ENCODE peak calls at places on chromosomes 5 and 9, in four cellular contexts. Y is T-helper 2 cell; D is stromal cell of bone marrow; I is stimulated activated CD4-positive, alpha-beta T cell treated with anti-CD3 and anti-CD28 coated beads, Interleukin-2, amount 100 ng/mL, for 4 hours. W is an unnamed sample.

GRCh38 chr9:123176230-123176629 is 92.2 kb downstream of the STRBP start:
- DNase-seq in Y (no peak), D (no peak), I (no peak), W (no peak)

GRCh38 chr9:19828586-19828985 is 39.7 kb upstream of the SLC24A2 start:
- DNase-seq in Y (no peak), D (no peak), I (no peak), W (no peak)

GRCh38 chr5:157106668-157107461 is 2.0 kb downstream of the HAVCR2 start:
- DNase-seq in Y (no peak), D (peak), I (no peak), W (no peak)

GRCh38 chr5:179836225-179837019 is 15.7 kb downstream of the SQSTM1 start:
- DNase-seq in Y (peak), D (no peak), I (peak), W (no peak)

GRCh38 chr5:158390556-158390955 is 531.6 kb upstream of the CLINT1 start:
- DNase-seq in Y (no peak), D (no peak), I (no peak), W (no peak)

GRCh38 chr9:12351293-12351852 is 341.8 kb upstream of the TYRP1 start:
- DNase-seq in Y (no peak), D (no peak), I (no peak), W (no peak)

GRCh38 chr9:121974421-121974820 is 118.7 kb downstream of the TTLL11 start:
- DNase-seq in Y (no peak), D (no peak), I (no peak), W (no peak)

GRCh38 chr5:124172389-124173003 is 573.9 kb downstream of the ZNF608 start:
- DNase-seq in Y (no peak), D (no peak), I (no peak), W (no peak)

GRCh38 chr5:119347574-119347973 is 8.2 kb upstream of the TNFAIP8 start:
- DNase-seq in Y (no peak), D (no peak), I (no peak), W (peak)

W was measured in NCI-H146.